ENCODE peak calls at places on chromosomes 5 and 9, in four cellular contexts. C, L, U and J are unnamed samples.

GRCh38 chr9:108963459-108964143 is 29.4 kb downstream of the ABITRAM start:
- DNase-seq in C (no peak), L (no peak), U (no peak), J (no peak)

GRCh38 chr9:100756217-100756616 is 178.3 kb downstream of the CAVIN4 start:
- DNase-seq in C (no peak), L (no peak), U (peak), J (no peak)

GRCh38 chr5:150624334-150625163 is 15.9 kb upstream of the SYNPO start:
- DNase-seq in C (no peak), L (no peak), U (no peak), J (peak)

GRCh38 chr5:74499236-74499635 is 141.3 kb downstream of the ENC1 start:
- DNase-seq in C (no peak), L (no peak), U (no peak), J (no peak)

GRCh38 chr9:96015876-96016686 is 140.6 kb downstream of the ERCC6L2 start:
- DNase-seq in C (no peak), L (no peak), U (peak), J (no peak)

GRCh38 chr5:118545050-118545449 is 443.3 kb downstream of the DTWD2 start:
- DNase-seq in C (no peak), L (no peak), U (no peak), J (no peak)

GRCh38 chr9:134024393-134024792 is 888 bp upstream of the BRD3OS start:
- DNase-seq in C (no peak), L (no peak), U (no peak), J (no peak)

GRCh38 chr9:116156621-116157314 is 3.2 kb downstream of the PAPPA start:
- DNase-seq in C (peak), L (peak), U (peak), J (peak)

GRCh38 chr9:70111042-70111602 is 67.5 kb downstream of the MAMDC2 start:
- DNase-seq in C (peak), L (peak), U (peak), J (peak)

GRCh38 chr5:74454263-74455030 is 186.1 kb downstream of the ENC1 start:
- DNase-seq in C (no peak), L (no peak), U (no peak), J (no peak)

GRCh38 chr5:59266410-59266809 is 627.1 kb downstream of the PDE4D start:
- DNase-seq in C (peak), L (no peak), U (no peak), J (no peak)

GRCh38 chr9:113998529-113999255 is 79.4 kb downstream of the AMBP start:
- DNase-seq in C (peak), L (no peak), U (peak), J (peak)

GRCh38 chr9:20364954-20365353 is 257.3 kb downstream of the MLLT3 start:
- DNase-seq in C (no peak), L (no peak), U (no peak), J (no peak)

GRCh38 chr9:85703398-85703797 is 38.4 kb downstream of the AGTPBP1 start:
- DNase-seq in C (no peak), L (no peak), U (peak), J (no peak)

GRCh38 chr5:78591972-78592700 is 56.4 kb downstream of the LHFPL2 start:
- DNase-seq in C (no peak), L (no peak), U (no peak), J (no peak)

GRCh38 chr5:50564079-50564478 is 102.4 kb upstream of the PARP8 start:
- DNase-seq in C (no peak), L (no peak), U (no peak), J (no peak)

GRCh38 chr5:173781826-173782670 is 106.1 kb upstream of the CPEB4 start:
- DNase-seq in C (peak), L (peak), U (peak), J (peak)

GRCh38 chr5:181283347-181283746 is 22.4 kb upstream of the TRIM52 start:
- DNase-seq in C (no peak), L (no peak), U (no peak), J (no peak)

GRCh38 chr5:173592050-173592669 is 24.3 kb downstream of the BOD1 start:
- DNase-seq in C (no peak), L (no peak), U (peak), J (no peak)

GRCh38 chr9:133848471-133848870 is 110.3 kb upstream of the SARDH start:
- DNase-seq in C (no peak), L (peak), U (no peak), J (no peak)